ENCODE peak calls at places on chromosomes 12 and 14, in five cellular contexts. K is CD8-positive, alpha-beta T cell; Y is HFFc6; G is BJ; R is psoas muscle. V is an unnamed sample.
A peak's percentile ranks its signal among the peaks of the same experiment; 100 is the strongest.

GRCh38 chr14:102671410-102671809 is 79.0 kb downstream of the RCOR1 start:
- DNase-seq in Y (no peak), K (no peak), G (no peak), R (no peak), V (no peak)

GRCh38 chr14:99729991-99730875 is 46.1 kb downstream of the CYP46A1 start:
- DNase-seq in R (peak; percentile 72), Y (peak; percentile 24), K (peak; percentile 46), G (no peak), V (peak; percentile 98)

GRCh38 chr14:76091036-76091435 is 60.7 kb upstream of the GPATCH2L start:
- DNase-seq in G (no peak), K (no peak), R (peak; percentile 70), Y (peak; percentile 7), V (no peak)

GRCh38 chr14:94388027-94388895 is at the start of gene SERPINA1:
- DNase-seq in K (no peak), Y (no peak), G (no peak), R (no peak), V (no peak)

GRCh38 chr14:55583942-55584468 is 4.0 kb downstream of the KTN1 start:
- DNase-seq in K (no peak), Y (no peak), G (no peak), R (no peak), V (no peak)

GRCh38 chr12:108305520-108305919 is 33.6 kb downstream of the CMKLR1 start:
- DNase-seq in K (no peak), R (peak; percentile 92), Y (peak; percentile 29), G (peak; percentile 54), V (no peak)

GRCh38 chr14:52923902-52924575 is 26.8 kb downstream of the FERMT2 start:
- DNase-seq in G (no peak), K (no peak), Y (no peak), R (no peak), V (no peak)

GRCh38 chr12:12975322-12976077 is 23.5 kb upstream of the GPRC5D start:
- DNase-seq in G (no peak), K (no peak), R (no peak), Y (peak; percentile 55), V (peak; percentile 27)

GRCh38 chr14:86296173-86296572 is 766.2 kb downstream of the FLRT2 start:
- DNase-seq in Y (peak; percentile 27), G (no peak), K (no peak), R (no peak), V (no peak)

GRCh38 chr14:30638926-30639325 is 16.8 kb downstream of the SCFD1 start:
- DNase-seq in R (no peak), G (no peak), K (no peak), Y (no peak), V (no peak)

GRCh38 chr12:49937639-49938300 is 12.8 kb upstream of the AQP2 start:
- DNase-seq in Y (no peak), K (no peak), G (no peak), R (no peak), V (no peak)

GRCh38 chr14:53921027-53921426 is 35.6 kb downstream of the BMP4 start:
- DNase-seq in R (no peak), K (no peak), G (no peak), Y (no peak), V (no peak)

GRCh38 chr12:110917467-110917866 is 2.9 kb downstream of the MYL2 start:
- DNase-seq in Y (peak; percentile 15), R (no peak), K (no peak), G (no peak), V (no peak)

GRCh38 chr12:46556820-46557524 is 184.4 kb upstream of the SLC38A2 start:
- DNase-seq in K (no peak), R (no peak), G (peak; percentile 56), Y (peak; percentile 95), V (no peak)

GRCh38 chr12:11182529-11182928 is 4.2 kb downstream of the TAS2R42 start:
- DNase-seq in K (no peak), Y (no peak), R (no peak), G (no peak), V (no peak)

GRCh38 chr12:65785500-65785899 is 38.8 kb upstream of the HMGA2 start:
- DNase-seq in G (no peak), K (no peak), R (no peak), Y (no peak), V (no peak)

GRCh38 chr12:123131879-123132402 is 18.9 kb downstream of the PITPNM2 start:
- DNase-seq in Y (no peak), K (peak; percentile 73), G (no peak), R (peak; percentile 37), V (no peak)

GRCh38 chr14:73477618-73478266 is 13.0 kb upstream of the RIOX1 start:
- DNase-seq in Y (no peak), K (no peak), R (no peak), G (no peak), V (no peak)

GRCh38 chr12:56188786-56189335 is 422 bp downstream of the SMARCC2 start:
- DNase-seq in R (no peak), K (no peak), Y (no peak), G (no peak), V (peak; percentile 78)

GRCh38 chr14:75646762-75647161 is 13.9 kb downstream of the ERG28 start:
- DNase-seq in K (no peak), G (no peak), Y (no peak), R (no peak), V (no peak)

GRCh38 chr12:70540996-70541395 is 96.2 kb downstream of the PTPRB start:
- DNase-seq in R (no peak), K (no peak), G (no peak), Y (no peak), V (no peak)

GRCh38 chr12:3263939-3264699 is 186.9 kb downstream of the TSPAN9 start:
- DNase-seq in K (no peak), R (no peak), G (no peak), Y (no peak), V (peak; percentile 40)

GRCh38 chr12:48966177-48966890 is 5.2 kb downstream of the WNT10B start:
- DNase-seq in R (no peak), G (no peak), K (no peak), Y (no peak), V (no peak)

GRCh38 chr12:42638011-42638410 is 48.5 kb upstream of the PRICKLE1 start:
- DNase-seq in R (no peak), K (no peak), Y (no peak), G (no peak), V (no peak)

GRCh38 chr14:51897791-51898190 is 37.4 kb downstream of the GNG2 start:
- DNase-seq in G (no peak), Y (no peak), R (no peak), K (no peak), V (no peak)

GRCh38 chr14:36807727-36808126 is 146.1 kb downstream of the PAX9 start:
- DNase-seq in Y (no peak), K (no peak), R (no peak), G (no peak), V (no peak)

GRCh38 chr12:103840399-103840880 is 594 bp downstream of the NT5DC3 start:
- DNase-seq in G (no peak), K (peak; percentile 28), R (peak; percentile 42), Y (peak; percentile 13), V (no peak)

GRCh38 chr12:111412007-111412829 is 6.5 kb downstream of the SH2B3 start:
- DNase-seq in Y (no peak), G (no peak), K (no peak), R (no peak), V (no peak)

DNA sequence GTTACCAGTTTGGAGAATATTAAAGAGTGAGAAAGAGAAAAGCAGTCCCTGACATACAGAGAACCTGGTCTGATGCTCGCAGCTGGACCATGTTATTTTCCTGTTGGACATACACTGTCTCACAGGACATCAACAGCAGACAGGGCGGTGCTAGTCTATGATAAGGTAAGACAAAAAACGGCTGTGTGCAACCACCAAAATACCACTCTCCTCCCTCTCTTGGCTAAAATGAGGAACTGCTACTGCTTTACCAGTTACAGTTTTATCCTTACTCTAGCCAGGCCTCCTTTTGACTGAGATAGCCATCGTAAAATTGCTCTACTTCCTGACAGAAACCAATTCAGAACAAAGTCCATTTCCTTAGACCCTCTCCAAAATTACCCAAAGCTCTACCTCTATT is 47.0 kb upstream of the ERGIC2 start:
- DNase-seq in G (no peak), Y (no peak), R (no peak), K (peak; percentile 6), V (no peak)
- TF ChIP-seq CTCF in G (no peak), Y (no peak), R (no peak), K (peak; percentile 41), V (peak; percentile 15)

DNA sequence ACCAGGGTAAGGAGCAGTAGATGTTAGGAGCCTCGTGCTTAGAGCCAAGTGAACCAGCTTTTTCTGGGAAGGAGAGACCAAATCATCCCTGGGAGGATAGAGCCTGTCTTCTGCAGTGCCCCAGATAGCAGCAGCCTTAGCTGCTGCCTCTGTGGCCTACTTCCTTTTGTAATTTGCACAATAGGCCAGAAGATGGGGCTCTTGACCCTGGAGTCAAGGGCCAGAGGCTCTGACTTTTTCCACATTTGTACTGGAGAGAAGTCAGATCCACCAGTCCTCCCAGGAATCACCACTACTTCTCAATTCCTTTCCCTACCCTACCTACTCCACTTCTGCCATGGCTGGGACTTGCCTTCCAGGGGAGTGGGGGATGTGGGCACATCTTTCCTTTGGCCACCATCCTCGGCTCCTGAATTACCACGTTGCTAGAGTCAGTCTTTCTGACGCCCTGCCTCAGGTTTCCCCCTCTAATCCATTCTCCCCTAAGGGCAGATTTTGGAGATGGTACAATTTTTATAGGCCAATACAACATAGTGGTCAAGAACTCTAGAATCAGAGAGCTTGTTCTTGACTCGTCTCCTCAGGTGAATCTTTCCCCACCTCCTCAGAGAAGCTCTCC is 3.3 kb upstream of the SLC4A8 start:
- DNase-seq in R (no peak), G (peak; percentile 4), Y (peak; percentile 71), K (peak; percentile 39), V (peak; percentile 61)
- TF ChIP-seq CTCF in R (peak; percentile 44), G (peak; percentile 76), Y (peak; percentile 81), K (peak; percentile 48), V (peak; percentile 72)

DNA sequence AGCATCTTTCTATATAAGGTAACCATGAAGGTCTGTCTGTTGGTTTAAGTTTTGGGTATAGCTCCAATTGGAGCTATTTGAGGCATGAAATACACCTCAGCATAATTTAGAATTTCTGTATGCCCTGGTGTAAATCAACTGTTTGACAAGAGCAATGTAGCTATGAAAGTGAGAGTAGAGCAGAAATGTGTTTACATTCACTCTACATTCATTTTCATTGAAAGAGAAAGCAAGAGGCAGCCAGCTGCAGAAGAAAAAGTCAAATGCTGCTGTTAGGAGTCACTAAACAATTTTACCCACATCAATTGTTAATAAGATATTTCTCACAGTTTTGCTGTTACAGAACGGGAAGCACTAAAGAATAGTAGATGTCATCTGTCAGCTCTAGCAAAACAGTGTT is 252.5 kb downstream of the SLC6A15 start:
- DNase-seq in G (no peak), K (no peak), Y (no peak), R (no peak), V (no peak)
- TF ChIP-seq CTCF in G (no peak), K (no peak), Y (no peak), R (no peak), V (no peak)

DNA sequence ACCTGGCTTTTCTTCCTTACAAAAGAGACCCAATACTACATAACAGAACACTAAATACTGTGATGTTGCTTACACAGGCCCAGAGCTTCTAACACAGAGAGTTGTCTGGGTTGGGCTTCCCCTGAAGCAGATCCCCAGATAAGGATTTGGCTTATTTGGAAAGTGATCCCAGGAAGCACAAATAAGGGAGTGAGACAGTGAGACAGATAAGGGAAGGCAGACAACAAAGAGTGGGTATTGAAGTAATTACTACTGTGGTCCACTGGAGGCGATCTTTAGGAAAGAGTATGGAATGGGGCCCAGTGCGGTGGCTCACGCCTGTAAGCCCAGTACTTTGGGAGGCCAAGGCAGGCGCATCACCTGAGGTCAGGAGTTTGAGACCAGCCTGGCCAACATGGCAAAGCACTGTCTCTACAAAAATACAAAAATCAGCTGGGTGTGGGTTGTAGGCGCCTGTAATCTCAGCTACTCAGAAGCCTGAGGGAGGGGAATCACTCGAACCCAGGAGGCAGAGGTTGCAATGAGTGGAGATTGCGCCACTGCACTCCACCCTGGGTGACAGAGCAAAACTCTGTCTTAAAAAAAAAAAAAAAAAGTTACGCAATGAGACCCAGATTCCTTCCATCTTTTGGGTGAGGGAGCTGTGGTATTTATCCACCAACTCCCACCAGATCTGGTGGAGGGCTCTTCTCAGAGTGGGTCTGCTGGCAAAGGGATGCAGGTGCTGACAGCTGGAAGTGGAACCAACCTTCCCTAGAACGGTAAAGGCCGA is 10.2 kb upstream of the C12orf43 start:
- DNase-seq in R (no peak), Y (no peak), G (no peak), K (no peak), V (no peak)
- TF ChIP-seq CTCF in R (no peak), Y (peak; percentile 46), G (peak; percentile 6), K (no peak), V (no peak)